ENCODE peak calls at places on chromosome X, in seven cellular contexts. G is HCT116, N is HepG2, U is SK-N-SH, X is K562, P is H1, Y is GM12878. H is an unnamed sample.

GRCh38 chrX:56228914-56229313 is 3.2 kb upstream of the KLF8 start:
- DNase-seq in G (no peak), N (no peak), U (no peak), X (no peak), P (no peak), Y (no peak), H (peak)

GRCh38 chrX:120727503-120727902 is 97.6 kb upstream of the C1GALT1C1 start:
- DNase-seq in G (no peak), N (no peak), U (no peak), X (no peak), P (no peak), Y (no peak), H (no peak)

GRCh38 chrX:80576815-80577533 is 156.7 kb downstream of the TENT5D start:
- DNase-seq in G (no peak), N (no peak), U (no peak), X (no peak), P (no peak), Y (no peak), H (no peak)

GRCh38 chrX:40391662-40392061 is 189.1 kb upstream of the ATP6AP2 start:
- DNase-seq in G (no peak), N (no peak), U (no peak), X (no peak), P (no peak), Y (no peak), H (peak)

GRCh38 chrX:30904632-30905031 is 15.6 kb upstream of the TAB3 start:
- DNase-seq in G (no peak), N (no peak), U (no peak), X (no peak), P (no peak), Y (no peak), H (peak)

GRCh38 chrX:56764153-56764974 is 35.3 kb downstream of the NBDY start:
- DNase-seq in G (peak), N (peak), U (peak), X (peak), P (no peak), Y (peak), H (peak)

GRCh38 chrX:134180566-134180965 is 56.4 kb upstream of the CCDC160 start:
- DNase-seq in G (no peak), N (no peak), U (no peak), X (no peak), P (no peak), Y (no peak), H (no peak)

GRCh38 chrX:72126048-72126415 is 5.7 kb downstream of the RTL5 start:
- DNase-seq in G (no peak), N (no peak), U (peak), X (no peak), P (no peak), Y (no peak), H (no peak)

GRCh38 chrX:134797390-134797700 is 139.1 kb upstream of the PLAC1 start:
- DNase-seq in G (no peak), N (no peak), U (no peak), X (no peak), P (no peak), Y (no peak), H (no peak)

GRCh38 chrX:153456161-153456560 is 10.3 kb upstream of the TREX2 start:
- DNase-seq in G (no peak), N (no peak), U (no peak), X (no peak), P (no peak), Y (no peak), H (no peak)

GRCh38 chrX:124524852-124525251 is 178.5 kb downstream of the SH2D1A start:
- DNase-seq in G (no peak), N (no peak), U (peak), X (no peak), P (no peak), Y (no peak), H (no peak)

GRCh38 chrX:20515841-20516461 is 249.2 kb upstream of the RPS6KA3 start:
- DNase-seq in G (peak), N (peak), U (no peak), X (peak), P (no peak), Y (peak), H (peak)

GRCh38 chrX:81202413-81202794 is 502 bp downstream of the SH3BGRL start:
- DNase-seq in G (no peak), N (no peak), U (no peak), X (peak), P (no peak), Y (no peak), H (no peak)

GRCh38 chrX:98067611-98068010 is 1183.9 kb downstream of the RPA4 start:
- DNase-seq in G (no peak), N (no peak), U (no peak), X (no peak), P (no peak), Y (no peak), H (no peak)

DNA sequence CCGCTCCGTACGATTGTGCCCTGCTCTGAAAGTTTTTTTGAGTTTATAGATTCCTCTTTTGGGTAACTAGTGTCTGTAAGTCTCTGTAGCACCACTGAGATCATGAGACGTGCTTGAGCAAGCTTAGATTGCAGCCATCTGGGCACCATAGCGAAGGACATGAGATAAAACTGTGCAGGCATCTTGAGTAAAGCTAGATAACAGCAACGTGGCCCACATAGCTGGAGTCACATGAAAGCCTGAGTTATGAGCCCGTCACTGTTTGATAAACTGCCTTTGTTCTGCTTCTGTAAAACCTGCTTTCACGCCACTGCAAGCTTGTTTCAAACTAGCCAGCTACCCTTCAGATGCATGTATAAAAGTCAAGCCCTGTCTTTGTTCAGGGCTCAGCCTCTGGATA is 359.0 kb upstream of the CXorf51A start:
- DNase-seq in G (no peak), N (no peak), U (no peak), X (no peak), P (no peak), Y (no peak), H (no peak)
- TF ChIP-seq JUND in G (no peak), N (no peak), U (no peak), X (no peak), P (no peak), Y (no peak), H (no peak)

GRCh38 chrX:34909151-34909550 is 33.4 kb upstream of the FAM47B start:
- DNase-seq in G (no peak), N (no peak), U (no peak), X (no peak), P (no peak), Y (no peak), H (no peak)

GRCh38 chrX:34901761-34902160 is 40.8 kb upstream of the FAM47B start:
- DNase-seq in G (no peak), N (no peak), U (no peak), X (no peak), P (no peak), Y (no peak), H (no peak)

GRCh38 chrX:34900691-34901090 is 41.9 kb upstream of the FAM47B start:
- DNase-seq in G (no peak), N (no peak), U (no peak), X (no peak), P (no peak), Y (no peak), H (no peak)

DNA sequence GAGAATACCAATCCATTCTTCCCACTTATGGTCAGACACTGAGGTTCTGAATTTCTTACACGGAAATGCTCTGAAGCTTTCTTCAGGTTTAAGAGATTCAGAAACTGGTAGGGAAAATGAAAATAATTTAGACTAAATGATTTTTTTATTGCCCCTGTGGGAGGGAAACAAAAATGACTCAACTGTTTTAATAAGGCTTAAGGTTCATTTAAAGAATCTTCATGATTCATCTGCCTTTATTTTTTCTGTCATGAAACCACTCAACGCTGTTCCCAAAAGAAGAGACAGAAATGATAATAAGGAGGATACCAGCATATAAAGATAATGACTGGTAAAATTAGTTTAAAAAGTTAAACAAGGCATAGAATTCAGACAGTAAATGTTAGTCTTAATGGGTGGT is 39.3 kb upstream of the FAM47B start:
- DNase-seq in G (no peak), N (no peak), U (no peak), X (no peak), P (no peak), Y (no peak), H (no peak)
- TF ChIP-seq JUND in G (no peak), N (no peak), U (no peak), X (no peak), P (no peak), Y (no peak), H (no peak)

GRCh38 chrX:106917830-106918500 is 2.2 kb upstream of the CLDN2 start:
- DNase-seq in G (peak), N (no peak), U (no peak), X (no peak), P (no peak), Y (no peak), H (no peak)
- TF ChIP-seq JUND in G (peak), N (no peak), U (peak), X (no peak), P (no peak), Y (no peak), H (no peak)

GRCh38 chrX:83004012-83004411 is 504.1 kb upstream of the POU3F4 start:
- DNase-seq in G (no peak), N (no peak), U (no peak), X (no peak), P (no peak), Y (no peak), H (no peak)

GRCh38 chrX:83008415-83008814 is 499.7 kb upstream of the POU3F4 start:
- DNase-seq in G (no peak), N (no peak), U (no peak), X (peak), P (no peak), Y (no peak), H (peak)
- TF ChIP-seq JUND in G (no peak), N (no peak), U (no peak), X (no peak), P (no peak), Y (no peak), H (no peak)

GRCh38 chrX:69034451-69034850 is 130.8 kb downstream of the PJA1 start:
- DNase-seq in G (no peak), N (no peak), U (no peak), X (no peak), P (no peak), Y (no peak), H (no peak)

GRCh38 chrX:69038826-69039225 is 126.4 kb downstream of the PJA1 start:
- DNase-seq in G (no peak), N (no peak), U (no peak), X (no peak), P (no peak), Y (no peak), H (no peak)

GRCh38 chrX:69036674-69037573 is 128.3 kb downstream of the PJA1 start:
- DNase-seq in G (no peak), N (no peak), U (no peak), X (no peak), P (no peak), Y (no peak), H (no peak)

GRCh38 chrX:69037786-69038185 is 127.5 kb downstream of the PJA1 start:
- DNase-seq in G (no peak), N (no peak), U (no peak), X (no peak), P (no peak), Y (no peak), H (no peak)

GRCh38 chrX:69038188-69038587 is 127.1 kb downstream of the PJA1 start:
- DNase-seq in G (no peak), N (no peak), U (no peak), X (no peak), P (no peak), Y (no peak), H (no peak)
- TF ChIP-seq JUND in G (no peak), N (no peak), U (no peak), X (no peak), P (no peak), Y (no peak), H (no peak)

GRCh38 chrX:34509394-34509793 is 147.7 kb downstream of the TMEM47 start:
- DNase-seq in G (no peak), N (no peak), U (no peak), X (no peak), P (no peak), Y (no peak), H (no peak)
- TF ChIP-seq JUND in G (no peak), N (no peak), U (no peak), X (no peak), P (no peak), Y (no peak), H (no peak)

DNA sequence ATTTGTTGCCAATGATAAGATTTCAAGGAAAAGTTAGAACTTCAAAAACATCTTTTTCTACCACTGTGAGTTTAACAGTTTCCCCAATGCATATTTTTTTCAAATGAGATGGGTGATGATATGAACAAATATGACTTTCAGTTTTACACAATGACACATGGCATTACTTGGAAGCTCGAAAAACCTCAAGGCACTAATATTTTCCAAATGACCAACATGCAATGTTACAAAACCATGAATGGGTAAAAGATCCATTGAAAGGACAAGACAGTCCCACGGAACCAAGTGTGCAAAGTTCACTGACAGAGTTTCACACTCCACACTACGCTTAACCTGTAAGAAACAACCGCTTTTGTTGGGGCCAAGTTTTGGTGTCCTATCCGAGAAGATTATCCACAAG is 84.5 kb downstream of the CD99L2 start:
- DNase-seq in G (no peak), N (no peak), U (no peak), X (no peak), P (no peak), Y (no peak), H (no peak)
- TF ChIP-seq JUND in G (no peak), N (no peak), U (no peak), X (no peak), P (no peak), Y (no peak), H (no peak)

DNA sequence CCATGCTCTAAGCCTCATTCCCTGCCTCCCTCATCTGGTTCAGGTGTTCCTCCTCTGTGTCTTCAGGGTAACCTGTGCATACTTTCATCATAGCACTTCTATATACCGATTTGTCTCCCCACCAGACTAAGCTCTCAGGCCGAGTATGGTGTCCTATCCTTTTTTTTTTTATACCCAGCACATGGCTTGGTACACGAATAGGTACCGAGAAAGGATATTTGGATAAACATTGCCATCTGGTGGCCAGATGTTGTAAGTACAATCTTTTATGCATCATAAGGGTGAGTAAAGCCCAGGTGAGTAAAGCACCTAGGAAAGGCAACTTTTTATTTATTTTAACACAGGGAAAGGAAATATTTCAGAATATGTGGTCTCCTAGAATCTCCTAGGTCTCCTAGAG is 68.4 kb downstream of the MID2 start:
- DNase-seq in G (peak), N (peak), U (peak), X (peak), P (no peak), Y (peak), H (no peak)
- TF ChIP-seq JUND in G (no peak), N (no peak), U (no peak), X (no peak), P (no peak), Y (no peak), H (no peak)

H was measured in T47D.